ENCODE peak calls at places on chromosomes 13 and 19, in four cellular contexts. R is HEK293T, U is renal cortical epithelial cell, S is mucosa of descending colon. N is an unnamed sample.

GRCh38 chr13:46392967-46393366 is 5.9 kb upstream of the RUBCNL start:
- DNase-seq in R (no peak), U (peak), S (no peak), N (no peak)

GRCh38 chr13:54367639-54368271 is 1339.1 kb downstream of the OLFM4 start:
- DNase-seq in R (no peak), U (no peak), S (no peak), N (no peak)

GRCh38 chr19:30069535-30070197 is 127.6 kb downstream of the URI1 start:
- DNase-seq in R (no peak), U (no peak), S (no peak), N (no peak)

GRCh38 chr13:96551540-96551939 is 442.7 kb downstream of the OXGR1 start:
- DNase-seq in R (no peak), U (peak), S (no peak), N (no peak)

GRCh38 chr19:48842744-48843162 is 6.5 kb upstream of the HSD17B14 start:
- DNase-seq in R (peak), U (peak), S (no peak), N (peak)

GRCh38 chr19:28785961-28786360 is 427.0 kb downstream of the UQCRFS1 start:
- DNase-seq in R (no peak), U (no peak), S (no peak), N (no peak)

GRCh38 chr13:23140492-23140891 is 40.3 kb upstream of the SGCG start:
- DNase-seq in R (no peak), U (peak), S (no peak), N (no peak)

GRCh38 chr19:35292421-35292820 is 460 bp downstream of the MAG start:
- DNase-seq in R (no peak), U (no peak), S (no peak), N (no peak)

GRCh38 chr13:38661276-38661675 is 25.6 kb upstream of the FREM2 start:
- DNase-seq in R (no peak), U (no peak), S (no peak), N (no peak)

GRCh38 chr13:98274921-98275487 is 97.9 kb upstream of the RNF113B start:
- DNase-seq in R (no peak), U (no peak), S (no peak), N (no peak)

GRCh38 chr19:15825753-15826152 is 10.3 kb upstream of the OR10H1 start:
- DNase-seq in R (no peak), U (no peak), S (no peak), N (no peak)

GRCh38 chr13:111267784-111268183 is 52.7 kb upstream of the TEX29 start:
- DNase-seq in R (no peak), U (no peak), S (no peak), N (no peak)

GRCh38 chr13:40228486-40228885 is 438.0 kb downstream of the FOXO1 start:
- DNase-seq in R (no peak), U (no peak), S (no peak), N (no peak)

GRCh38 chr19:1910169-1910568 is 5.0 kb downstream of the ADAT3 start:
- DNase-seq in R (no peak), U (no peak), S (no peak), N (no peak)

GRCh38 chr13:24115671-24116070 is 44.8 kb upstream of the SPATA13 start:
- DNase-seq in R (no peak), U (no peak), S (no peak), N (no peak)

GRCh38 chr13:36710396-36710795 is 36.6 kb downstream of the SERTM1 start:
- DNase-seq in R (no peak), U (peak), S (no peak), N (no peak)

GRCh38 chr19:40091205-40092129 is 724 bp upstream of the ZNF780A start:
- DNase-seq in R (no peak), U (no peak), S (no peak), N (no peak)

GRCh38 chr13:31775686-31776085 is 36.4 kb downstream of the RXFP2 start:
- DNase-seq in R (no peak), U (no peak), S (no peak), N (no peak)

GRCh38 chr19:45508931-45509691 is 1.8 kb downstream of the VASP start:
- DNase-seq in R (peak), U (peak), S (peak), N (peak)

GRCh38 chr13:46146898-46147297 is 35.1 kb downstream of the LCP1 start:
- DNase-seq in R (peak), U (no peak), S (no peak), N (no peak)

GRCh38 chr13:99658266-99658991 is 157.2 kb downstream of the TM9SF2 start:
- DNase-seq in R (no peak), U (peak), S (peak), N (peak)

GRCh38 chr19:54390942-54391577 is 24.2 kb upstream of the TTYH1 start:
- DNase-seq in R (peak), U (peak), S (no peak), N (peak)

GRCh38 chr13:70107498-70108271 is at the start of gene ATXN8OS:
- DNase-seq in R (no peak), U (no peak), S (no peak), N (no peak)

GRCh38 chr19:41323023-41323422 is 13.1 kb downstream of the CCDC97 start:
- DNase-seq in R (no peak), U (no peak), S (no peak), N (no peak)

GRCh38 chr13:77810430-77810829 is 108.2 kb downstream of the EDNRB start:
- DNase-seq in R (peak), U (no peak), S (no peak), N (no peak)

GRCh38 chr19:35585844-35586243 is at the start of gene PMIS2:
- DNase-seq in R (peak), U (no peak), S (no peak), N (no peak)

N was measured in colonic mucosa.